ENCODE peak calls at places on chromosomes 16 and 17, in nine cellular contexts. V is prostate gland, X is K562, Y is transverse colon, S is HCT116, T is HL-60, U is endothelial cell of umbilical vein, Z is sigmoid colon, D is SK-N-SH. H is an unnamed sample.

GRCh38 chr16:3131755-3132377 is 3.0 kb upstream of the ZNF213 start:
- DNase-seq in V (no peak), X (peak; percentile 61), Y (peak; percentile 55), S (no peak), T (peak; percentile 57), U (peak; percentile 48), Z (no peak), D (peak; percentile 68), H (no peak)

GRCh38 chr17:21278304-21279197 is 6.0 kb upstream of the MAP2K3 start:
- DNase-seq in V (no peak), X (no peak), Y (peak; percentile 80), S (no peak), T (peak; percentile 16), U (no peak), Z (no peak), D (no peak), H (no peak)

GRCh38 chr16:4682084-4682581 is 11.2 kb upstream of the NUDT16L1 start:
- DNase-seq in V (no peak), X (no peak), Y (no peak), S (no peak), T (no peak), U (no peak), Z (no peak), D (no peak), H (no peak)

GRCh38 chr17:21098934-21099687 is 27.7 kb upstream of the DHRS7B start:
- DNase-seq in V (peak; percentile 53), X (peak; percentile 91), Y (peak; percentile 56), S (peak; percentile 90), T (peak; percentile 55), U (peak; percentile 72), Z (no peak), D (peak; percentile 90), H (peak; percentile 47)

GRCh38 chr16:50467943-50468748 is 80.0 kb upstream of the NKD1 start:
- DNase-seq in V (no peak), X (peak; percentile 76), Y (peak; percentile 11), S (no peak), T (no peak), U (no peak), Z (peak; percentile 62), D (peak; percentile 94), H (no peak)

GRCh38 chr17:1446201-1446600 is 9.8 kb downstream of the CRK start:
- DNase-seq in V (no peak), X (no peak), Y (no peak), S (no peak), T (no peak), U (no peak), Z (no peak), D (no peak), H (no peak)

GRCh38 chr16:10950393-10950792 is 6.0 kb downstream of the CLEC16A start:
- DNase-seq in V (no peak), X (no peak), Y (no peak), S (no peak), T (no peak), U (no peak), Z (no peak), D (no peak), H (no peak)

GRCh38 chr17:79533116-79533515 is 77.7 kb downstream of the RBFOX3 start:
- DNase-seq in V (no peak), X (no peak), Y (no peak), S (no peak), T (no peak), U (no peak), Z (no peak), D (no peak), H (no peak)

GRCh38 chr16:72950669-72951068 is 97.3 kb downstream of the ZFHX3 start:
- DNase-seq in V (no peak), X (no peak), Y (no peak), S (no peak), T (no peak), U (no peak), Z (no peak), D (no peak), H (no peak)

GRCh38 chr17:74972107-74972972 is at the start of gene HID1:
- DNase-seq in V (peak; percentile 70), X (peak; percentile 87), Y (peak; percentile 84), S (no peak), T (no peak), U (peak; percentile 39), Z (no peak), D (peak; percentile 96), H (no peak)

GRCh38 chr16:85319208-85319983 is 207.1 kb upstream of the CIBAR2 start:
- DNase-seq in V (no peak), X (no peak), Y (no peak), S (no peak), T (no peak), U (no peak), Z (no peak), D (no peak), H (no peak)

GRCh38 chr17:80738406-80738805 is 193.8 kb downstream of the RPTOR start:
- DNase-seq in V (no peak), X (no peak), Y (no peak), S (no peak), T (peak; percentile 78), U (no peak), Z (no peak), D (no peak), H (no peak)

GRCh38 chr17:82775033-82775823 is 23.4 kb downstream of the TBCD start:
- DNase-seq in V (peak; percentile 70), X (peak; percentile 74), Y (peak; percentile 76), S (peak; percentile 24), T (no peak), U (peak; percentile 44), Z (peak; percentile 81), D (peak; percentile 41), H (no peak)

GRCh38 chr17:29624586-29624985 is 1.9 kb upstream of the CORO6 start:
- DNase-seq in V (no peak), X (no peak), Y (no peak), S (no peak), T (no peak), U (no peak), Z (peak; percentile 0), D (peak; percentile 41), H (no peak)

GRCh38 chr17:54781389-54781788 is 119.3 kb upstream of the TOM1L1 start:
- DNase-seq in V (no peak), X (no peak), Y (no peak), S (no peak), T (no peak), U (no peak), Z (no peak), D (no peak), H (no peak)

GRCh38 chr17:34485999-34486398 is 93.4 kb upstream of the TMEM132E start:
- DNase-seq in V (no peak), X (no peak), Y (no peak), S (no peak), T (peak; percentile 88), U (no peak), Z (no peak), D (no peak), H (no peak)

GRCh38 chr16:54175552-54176375 is 110.8 kb downstream of the IRX3 start:
- DNase-seq in V (no peak), X (no peak), Y (no peak), S (no peak), T (no peak), U (no peak), Z (no peak), D (no peak), H (no peak)

GRCh38 chr16:26717826-26718225 is 348.9 kb upstream of the C16orf82 start:
- DNase-seq in V (no peak), X (no peak), Y (no peak), S (no peak), T (no peak), U (no peak), Z (no peak), D (no peak), H (no peak)

GRCh38 chr16:77986021-77986420 is 36.3 kb upstream of the CLEC3A start:
- DNase-seq in V (no peak), X (no peak), Y (no peak), S (no peak), T (no peak), U (no peak), Z (no peak), D (no peak), H (no peak)

GRCh38 chr17:80526116-80526910 is 18.3 kb upstream of the RPTOR start:
- DNase-seq in V (no peak), X (no peak), Y (no peak), S (no peak), T (no peak), U (no peak), Z (no peak), D (peak; percentile 25), H (no peak)

GRCh38 chr17:71503710-71504471 is 616.9 kb upstream of the SOX9 start:
- DNase-seq in V (no peak), X (no peak), Y (no peak), S (no peak), T (no peak), U (no peak), Z (no peak), D (no peak), H (no peak)

GRCh38 chr17:15038656-15039055 is 226.5 kb downstream of the PMP22 start:
- DNase-seq in V (no peak), X (no peak), Y (no peak), S (no peak), T (no peak), U (no peak), Z (no peak), D (no peak), H (no peak)

GRCh38 chr17:42964161-42964932 is at the start of gene AARSD1:
- DNase-seq in V (peak; percentile 88), X (peak; percentile 87), Y (peak; percentile 94), S (peak; percentile 93), T (peak; percentile 97), U (peak; percentile 97), Z (peak; percentile 96), D (peak; percentile 88), H (peak; percentile 82)
- TF ChIP-seq POLR2AphosphoS5 in V (peak; percentile 100), X (peak; percentile 93), Y (peak; percentile 95), S (peak; percentile 90), T (peak; percentile 97), U (peak; percentile 93), Z (peak; percentile 94), D (peak; percentile 84), H (peak; percentile 98)

DNA sequence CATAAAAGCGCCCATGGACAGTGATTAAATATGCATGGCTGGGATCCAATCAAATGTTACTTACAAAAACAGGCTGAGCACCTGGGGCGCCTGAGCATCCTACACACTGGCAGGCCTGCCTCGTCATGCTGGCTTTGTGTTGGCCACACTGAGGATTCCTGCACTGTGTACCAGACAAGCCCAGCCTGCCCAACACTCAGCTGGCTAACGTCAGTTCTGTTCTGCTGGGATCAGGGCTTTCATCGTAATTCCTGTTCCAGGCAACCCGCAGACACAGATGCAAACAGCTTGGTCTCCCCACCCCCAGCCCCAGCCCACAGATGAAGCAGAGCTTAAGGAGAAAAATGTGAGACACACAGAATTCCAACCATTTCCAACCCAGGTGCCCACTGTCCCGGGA is 30.7 kb downstream of the PIMREG start:
- DNase-seq in V (no peak), X (no peak), Y (no peak), S (no peak), T (no peak), U (no peak), Z (no peak), D (no peak), H (no peak)
- TF ChIP-seq POLR2AphosphoS5 in V (no peak), X (no peak), Y (no peak), S (no peak), T (no peak), U (no peak), Z (no peak), D (no peak), H (no peak)

GRCh38 chr17:58330997-58331814 is 2.6 kb upstream of the TSPOAP1 start:
- DNase-seq in V (no peak), X (peak; percentile 75), Y (peak; percentile 66), S (no peak), T (peak; percentile 99), U (no peak), Z (no peak), D (peak; percentile 20), H (no peak)
- TF ChIP-seq POLR2AphosphoS5 in V (no peak), X (peak; percentile 83), Y (no peak), S (no peak), T (peak; percentile 73), U (no peak), Z (no peak), D (no peak), H (peak; percentile 68)

GRCh38 chr17:40358323-40359038 is 6.1 kb downstream of the GJD3 start:
- DNase-seq in V (peak; percentile 87), X (peak; percentile 91), Y (peak; percentile 93), S (peak; percentile 64), T (peak; percentile 75), U (peak; percentile 84), Z (peak; percentile 95), D (peak; percentile 92), H (peak; percentile 45)
- TF ChIP-seq POLR2AphosphoS5 in V (peak; percentile 60), X (no peak), Y (no peak), S (no peak), T (no peak), U (peak; percentile 54), Z (no peak), D (no peak), H (peak; percentile 23)